ENCODE peak calls at places on chromosomes 3 and 15, in five cellular contexts. N is lower lobe of right lung, Y is GM23338, U is A549, B is lung. T is an unnamed sample. For H3K4me1, the result is how much of the 10 kb centered on the place peaks cover.

GRCh38 chr15:77059761-77060345 is 11.1 kb downstream of the TSPAN3 start:
- ATAC-seq in N (no peak), Y (no peak), U (no peak), B (no peak), T (no peak)

GRCh38 chr3:170350515-170351413 is 6.8 kb upstream of the SKIL start:
- ATAC-seq in N (no peak), Y (no peak), U (no peak), B (no peak), T (peak)

GRCh38 chr15:64582202-64582601 is 121.8 kb downstream of the ZNF609 start:
- ATAC-seq in N (peak), Y (no peak), U (no peak), B (no peak), T (no peak)

GRCh38 chr3:53845881-53846133 is 412 bp downstream of the CHDH start:
- ATAC-seq in N (no peak), Y (peak), U (no peak), B (no peak), T (peak)

GRCh38 chr3:42702066-42702951 is at the start of gene HHATL:
- ATAC-seq in N (no peak), Y (peak), U (no peak), B (no peak), T (no peak)

GRCh38 chr3:41808152-41808551 is 153.8 kb downstream of the ULK4 start:
- ATAC-seq in N (no peak), Y (no peak), U (no peak), B (no peak), T (no peak)

GRCh38 chr3:29746163-29746562 is 465.3 kb downstream of the RBMS3 start:
- ATAC-seq in N (no peak), Y (no peak), U (no peak), B (no peak), T (peak)

GRCh38 chr3:190886945-190887344 is 24.5 kb upstream of the GMNC start:
- ATAC-seq in N (no peak), Y (no peak), U (no peak), B (no peak), T (no peak)

GRCh38 chr3:139201446-139202225 is 142.2 kb upstream of the MRPS22 start:
- ATAC-seq in N (no peak), Y (no peak), U (no peak), B (no peak), T (no peak)

GRCh38 chr3:132083159-132083558 is 48.3 kb upstream of the CPNE4 start:
- ATAC-seq in N (no peak), Y (no peak), U (peak), B (no peak), T (no peak)

GRCh38 chr3:11201246-11202024 is 47.1 kb downstream of the HRH1 start:
- ATAC-seq in N (peak), Y (no peak), U (peak), B (peak), T (peak)

GRCh38 chr3:126320517-126321293 is 36.5 kb downstream of the KLF15 start:
- ATAC-seq in N (peak), Y (no peak), U (no peak), B (no peak), T (no peak)

GRCh38 chr3:141231923-141232861 is 567 bp downstream of the PXYLP1 start:
- ATAC-seq in N (peak), Y (peak), U (peak), B (peak), T (peak)

GRCh38 chr3:141236351-141236750 is 4.7 kb downstream of the PXYLP1 start:
- ATAC-seq in N (no peak), Y (no peak), U (no peak), B (no peak), T (no peak)

GRCh38 chr3:141235661-141236171 is 4.1 kb downstream of the PXYLP1 start:
- ATAC-seq in N (no peak), Y (no peak), U (no peak), B (no peak), T (no peak)

GRCh38 chr3:141233457-141234161 is 2.0 kb downstream of the PXYLP1 start:
- ATAC-seq in N (no peak), Y (no peak), U (no peak), B (no peak), T (no peak)

DNA sequence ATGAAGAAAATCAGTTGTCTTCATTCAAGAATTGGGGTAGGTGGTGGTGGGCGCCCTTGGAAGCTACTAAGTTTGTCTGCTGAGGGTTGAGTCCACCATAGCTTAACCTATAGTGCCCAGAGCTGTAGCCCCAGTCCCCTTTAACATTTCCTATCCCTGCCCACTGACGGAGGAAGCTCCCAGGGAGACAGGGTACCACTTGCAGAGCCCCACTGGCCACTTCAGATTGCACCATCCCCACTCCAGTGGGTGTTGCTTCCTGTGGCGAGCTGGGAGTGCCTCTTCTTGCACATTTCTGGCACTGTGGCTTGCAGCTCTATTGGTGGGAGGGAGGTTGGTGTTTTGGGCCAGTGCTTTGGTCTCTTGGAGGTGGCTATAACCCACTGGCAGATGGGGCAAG is 2.7 kb downstream of the PXYLP1 start:
- ATAC-seq in N (no peak), Y (no peak), U (no peak), B (no peak), T (no peak)
- H3K4me1 ChIP-seq in N (under half), Y (under half), U (under half), B (under half), T (under half)

DNA sequence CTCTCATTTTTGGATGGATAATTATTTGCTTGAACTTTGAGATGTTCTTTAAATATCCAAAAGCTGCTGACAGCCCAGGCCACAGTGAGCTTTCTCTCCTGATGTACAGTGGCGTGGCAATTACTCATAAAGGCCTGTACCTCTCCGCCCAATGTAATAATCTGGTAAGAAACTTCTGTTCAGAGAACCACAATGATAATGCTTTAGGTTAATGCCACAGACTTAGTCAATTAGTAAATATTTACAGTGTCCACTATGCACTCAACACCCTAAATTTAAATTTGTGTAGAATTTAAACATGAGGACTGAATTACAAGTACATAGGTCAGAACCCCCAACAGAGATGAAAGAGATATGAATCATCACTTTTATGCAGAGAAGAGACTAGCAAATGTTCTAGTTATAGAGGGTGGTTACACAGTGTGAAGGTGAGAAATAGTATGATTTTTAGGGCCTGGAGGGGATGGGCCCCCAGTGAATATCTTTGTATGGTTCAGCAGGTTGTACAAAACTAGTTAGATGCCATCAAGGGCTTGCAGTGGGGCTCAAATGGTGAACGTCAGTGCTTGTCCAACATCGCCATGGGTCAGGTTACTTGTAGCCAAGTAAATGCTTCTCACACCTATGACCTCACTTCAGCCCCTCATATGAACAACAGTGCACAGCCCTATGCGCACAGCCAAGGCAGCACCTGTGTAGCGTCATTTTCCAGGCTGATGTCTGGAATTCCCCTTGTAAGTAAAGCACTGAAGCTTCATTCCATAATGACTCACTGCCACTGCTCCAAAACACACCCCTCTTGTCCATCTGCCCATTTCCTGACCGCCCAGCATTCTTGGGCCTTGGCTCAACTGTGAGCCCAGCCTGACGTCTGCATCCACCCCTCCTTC is 13.3 kb downstream of the ABHD2 start:
- ATAC-seq in N (peak), Y (no peak), U (peak), B (peak), T (peak)
- H3K4me3 ChIP-seq in N (no peak), Y (no peak), U (no peak), B (no peak), T (no peak)

GRCh38 chr3:118907909-118908308 is 126.7 kb downstream of the IGSF11 start:
- ATAC-seq in N (no peak), Y (peak), U (no peak), B (no peak), T (no peak)

GRCh38 chr3:118909751-118910150 is 124.9 kb downstream of the IGSF11 start:
- ATAC-seq in N (no peak), Y (no peak), U (no peak), B (no peak), T (no peak)

GRCh38 chr3:118910332-118910731 is 124.3 kb downstream of the IGSF11 start:
- ATAC-seq in N (no peak), Y (no peak), U (no peak), B (no peak), T (no peak)

DNA sequence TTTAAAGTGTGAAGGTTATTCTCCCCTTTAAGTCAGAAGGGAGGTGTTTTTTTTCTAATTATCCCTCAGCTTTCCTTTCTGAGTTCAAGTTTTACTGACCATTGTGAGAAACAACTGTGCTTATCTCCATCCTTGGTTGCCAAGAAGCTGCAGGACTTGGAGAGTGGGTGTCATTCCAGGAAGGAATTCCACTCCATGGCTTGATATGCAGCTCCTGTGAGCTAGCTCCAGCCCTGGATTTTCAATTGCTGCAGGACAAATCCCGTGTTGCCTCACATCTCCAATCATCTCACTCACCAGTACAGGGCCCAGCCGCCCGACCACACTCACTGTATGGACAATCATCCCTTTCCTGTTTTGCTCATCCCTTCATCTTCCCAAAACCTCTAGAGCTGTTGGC is 122.5 kb downstream of the IGSF11 start:
- ATAC-seq in N (no peak), Y (no peak), U (no peak), B (no peak), T (no peak)
- H3K4me1 ChIP-seq in N (under half), Y (under half), U (under half), B (under half), T (under half)

GRCh38 chr15:41180206-41180789 is 50.3 kb downstream of the EXD1 start:
- ATAC-seq in N (no peak), Y (no peak), U (no peak), B (no peak), T (no peak)
- H3K4me3 ChIP-seq in N (no peak), Y (no peak), U (no peak), B (no peak), T (no peak)

GRCh38 chr3:13207578-13207922 is 134.3 kb upstream of the IQSEC1 start:
- ATAC-seq in N (no peak), Y (no peak), U (no peak), B (no peak), T (no peak)

GRCh38 chr3:13208706-13209295 is 135.6 kb upstream of the IQSEC1 start:
- ATAC-seq in N (no peak), Y (no peak), U (no peak), B (no peak), T (no peak)

GRCh38 chr3:13207975-13208705 is 134.9 kb upstream of the IQSEC1 start:
- ATAC-seq in N (no peak), Y (no peak), U (no peak), B (no peak), T (no peak)

GRCh38 chr3:13205567-13206143 is 132.4 kb upstream of the IQSEC1 start:
- ATAC-seq in N (no peak), Y (no peak), U (no peak), B (no peak), T (no peak)

DNA sequence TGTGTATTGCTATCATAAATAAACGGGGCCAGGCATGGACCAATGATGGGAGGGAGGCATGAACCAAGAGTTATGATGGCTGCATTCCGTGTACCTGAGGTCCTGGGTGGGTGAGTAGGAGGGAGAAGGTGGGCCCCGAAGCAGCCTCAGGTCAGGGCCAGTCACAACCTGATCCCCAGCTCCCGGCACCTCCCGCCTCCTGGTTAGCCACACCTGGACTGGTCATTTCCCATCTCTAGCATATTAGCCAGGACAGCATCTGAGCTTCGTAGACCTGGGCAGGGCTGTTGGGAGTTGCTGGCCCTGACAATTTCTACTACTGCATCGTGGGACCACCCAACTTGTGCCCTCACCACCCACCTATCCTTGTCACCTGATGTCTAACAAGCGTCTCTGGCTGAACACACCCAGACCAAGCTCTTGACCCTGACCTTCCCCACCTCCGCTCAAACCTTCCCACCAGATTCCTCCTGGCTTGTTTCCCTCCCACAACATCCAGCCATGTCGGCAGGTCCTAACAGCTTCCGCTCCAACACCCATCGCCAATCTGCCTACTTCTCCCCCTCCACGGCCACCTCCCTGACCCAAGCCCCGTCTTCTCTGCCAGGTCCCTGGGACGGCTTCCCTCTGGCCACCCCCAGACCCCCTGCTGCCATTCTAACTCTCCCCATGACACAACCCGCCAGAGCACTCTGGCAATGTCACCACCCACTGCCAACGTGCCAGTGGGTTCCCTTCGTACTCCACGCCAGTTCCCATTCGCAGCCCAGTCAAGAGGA is 133.8 kb upstream of the IQSEC1 start:
- ATAC-seq in N (no peak), Y (no peak), U (no peak), B (no peak), T (no peak)
- H3K4me1 ChIP-seq in N (under half), Y (under half), U (under half), B (under half), T (under half)

T was measured in gastroesophageal sphincter.